ENCODE peak calls at places on chromosome 20, in nine cellular contexts. One of them, this sample, is unnamed.

GRCh38 chr20:48682529-48683385 is 145.0 kb downstream of the PREX1 start:
- DNase-seq in sigmoid colon: peak
- DNase-seq in endothelial cell: peak
- DNase-seq in right lobe of liver: peak
- DNase-seq in B cell: no peak
- DNase-seq in foreskin fibroblast: peak
- DNase-seq in osteocyte: peak
- DNase-seq in omental fat pad: no peak
- DNase-seq in esophagus squamous epithelium: no peak
- DNase-seq in this sample: peak

GRCh38 chr20:43731927-43732326 is 5.1 kb upstream of the GTSF1L start:
- DNase-seq in sigmoid colon: no peak
- DNase-seq in endothelial cell: no peak
- DNase-seq in right lobe of liver: no peak
- DNase-seq in B cell: no peak
- DNase-seq in foreskin fibroblast: no peak
- DNase-seq in osteocyte: no peak
- DNase-seq in omental fat pad: no peak
- DNase-seq in esophagus squamous epithelium: no peak
- DNase-seq in this sample: no peak

GRCh38 chr20:38782275-38782674 is 23.2 kb upstream of the PPP1R16B start:
- DNase-seq in sigmoid colon: no peak
- DNase-seq in endothelial cell: no peak
- DNase-seq in right lobe of liver: peak
- DNase-seq in B cell: no peak
- DNase-seq in foreskin fibroblast: no peak
- DNase-seq in osteocyte: no peak
- DNase-seq in omental fat pad: no peak
- DNase-seq in esophagus squamous epithelium: no peak
- DNase-seq in this sample: no peak

GRCh38 chr20:48601798-48602197 is 226.0 kb downstream of the PREX1 start:
- DNase-seq in sigmoid colon: peak
- DNase-seq in endothelial cell: no peak
- DNase-seq in right lobe of liver: peak
- DNase-seq in B cell: no peak
- DNase-seq in foreskin fibroblast: no peak
- DNase-seq in osteocyte: no peak
- DNase-seq in omental fat pad: no peak
- DNase-seq in esophagus squamous epithelium: no peak
- DNase-seq in this sample: no peak

GRCh38 chr20:3563548-3564177 is 92.8 kb downstream of the ATRN start:
- DNase-seq in sigmoid colon: no peak
- DNase-seq in endothelial cell: peak
- DNase-seq in right lobe of liver: no peak
- DNase-seq in B cell: no peak
- DNase-seq in foreskin fibroblast: peak
- DNase-seq in osteocyte: no peak
- DNase-seq in omental fat pad: no peak
- DNase-seq in esophagus squamous epithelium: no peak
- DNase-seq in this sample: no peak

GRCh38 chr20:33828326-33828834 is 17.2 kb downstream of the CHMP4B start:
- DNase-seq in sigmoid colon: no peak
- DNase-seq in endothelial cell: no peak
- DNase-seq in right lobe of liver: no peak
- DNase-seq in B cell: no peak
- DNase-seq in foreskin fibroblast: no peak
- DNase-seq in osteocyte: no peak
- DNase-seq in omental fat pad: no peak
- DNase-seq in esophagus squamous epithelium: no peak
- DNase-seq in this sample: no peak

GRCh38 chr20:38986663-38987062 is 24.5 kb downstream of the DHX35 start:
- DNase-seq in sigmoid colon: no peak
- DNase-seq in endothelial cell: no peak
- DNase-seq in right lobe of liver: no peak
- DNase-seq in B cell: no peak
- DNase-seq in foreskin fibroblast: no peak
- DNase-seq in osteocyte: no peak
- DNase-seq in omental fat pad: no peak
- DNase-seq in esophagus squamous epithelium: no peak
- DNase-seq in this sample: no peak

GRCh38 chr20:5973172-5973571 is 22.7 kb downstream of the MCM8 start:
- DNase-seq in sigmoid colon: no peak
- DNase-seq in endothelial cell: no peak
- DNase-seq in right lobe of liver: no peak
- DNase-seq in B cell: no peak
- DNase-seq in foreskin fibroblast: peak
- DNase-seq in osteocyte: no peak
- DNase-seq in omental fat pad: no peak
- DNase-seq in esophagus squamous epithelium: no peak
- DNase-seq in this sample: no peak

GRCh38 chr20:17680836-17681740 is 954 bp downstream of the RRBP1 start:
- DNase-seq in sigmoid colon: peak
- DNase-seq in endothelial cell: peak
- DNase-seq in right lobe of liver: peak
- DNase-seq in B cell: peak
- DNase-seq in foreskin fibroblast: peak
- DNase-seq in osteocyte: peak
- DNase-seq in omental fat pad: no peak
- DNase-seq in esophagus squamous epithelium: peak
- DNase-seq in this sample: peak

GRCh38 chr20:10611357-10611756 is 62.4 kb downstream of the JAG1 start:
- DNase-seq in sigmoid colon: peak
- DNase-seq in endothelial cell: peak
- DNase-seq in right lobe of liver: no peak
- DNase-seq in B cell: no peak
- DNase-seq in foreskin fibroblast: peak
- DNase-seq in osteocyte: no peak
- DNase-seq in omental fat pad: no peak
- DNase-seq in esophagus squamous epithelium: no peak
- DNase-seq in this sample: no peak

GRCh38 chr20:44594730-44595129 is 12.4 kb downstream of the PKIG start:
- DNase-seq in sigmoid colon: no peak
- DNase-seq in endothelial cell: no peak
- DNase-seq in right lobe of liver: no peak
- DNase-seq in B cell: no peak
- DNase-seq in foreskin fibroblast: peak
- DNase-seq in osteocyte: no peak
- DNase-seq in omental fat pad: peak
- DNase-seq in esophagus squamous epithelium: no peak
- DNase-seq in this sample: no peak

GRCh38 chr20:60266184-60266823 is 308.1 kb downstream of the CDH26 start:
- DNase-seq in sigmoid colon: no peak
- DNase-seq in endothelial cell: no peak
- DNase-seq in right lobe of liver: no peak
- DNase-seq in B cell: no peak
- DNase-seq in foreskin fibroblast: no peak
- DNase-seq in osteocyte: no peak
- DNase-seq in omental fat pad: no peak
- DNase-seq in esophagus squamous epithelium: no peak
- DNase-seq in this sample: no peak

GRCh38 chr20:35093245-35093884 is 758 bp upstream of the TRPC4AP start:
- DNase-seq in sigmoid colon: no peak
- DNase-seq in endothelial cell: no peak
- DNase-seq in right lobe of liver: no peak
- DNase-seq in B cell: no peak
- DNase-seq in foreskin fibroblast: peak
- DNase-seq in osteocyte: no peak
- DNase-seq in omental fat pad: no peak
- DNase-seq in esophagus squamous epithelium: no peak
- DNase-seq in this sample: no peak

GRCh38 chr20:62495798-62496325 is 20.1 kb upstream of the GATA5 start:
- DNase-seq in sigmoid colon: no peak
- DNase-seq in endothelial cell: no peak
- DNase-seq in right lobe of liver: no peak
- DNase-seq in B cell: no peak
- DNase-seq in foreskin fibroblast: no peak
- DNase-seq in osteocyte: no peak
- DNase-seq in omental fat pad: no peak
- DNase-seq in esophagus squamous epithelium: no peak
- DNase-seq in this sample: no peak

GRCh38 chr20:62494980-62495797 is 19.4 kb upstream of the GATA5 start:
- DNase-seq in sigmoid colon: no peak
- DNase-seq in endothelial cell: no peak
- DNase-seq in right lobe of liver: no peak
- DNase-seq in B cell: no peak
- DNase-seq in foreskin fibroblast: no peak
- DNase-seq in osteocyte: no peak
- DNase-seq in omental fat pad: no peak
- DNase-seq in esophagus squamous epithelium: no peak
- DNase-seq in this sample: no peak

GRCh38 chr20:62498874-62499273 is 23.1 kb upstream of the GATA5 start:
- DNase-seq in sigmoid colon: no peak
- DNase-seq in endothelial cell: no peak
- DNase-seq in right lobe of liver: no peak
- DNase-seq in B cell: no peak
- DNase-seq in foreskin fibroblast: no peak
- DNase-seq in osteocyte: no peak
- DNase-seq in omental fat pad: no peak
- DNase-seq in esophagus squamous epithelium: no peak
- DNase-seq in this sample: no peak

GRCh38 chr20:62494537-62494936 is 18.7 kb upstream of the GATA5 start:
- DNase-seq in sigmoid colon: no peak
- DNase-seq in endothelial cell: no peak
- DNase-seq in right lobe of liver: no peak
- DNase-seq in B cell: peak
- DNase-seq in foreskin fibroblast: no peak
- DNase-seq in osteocyte: no peak
- DNase-seq in omental fat pad: no peak
- DNase-seq in esophagus squamous epithelium: no peak
- DNase-seq in this sample: no peak

GRCh38 chr20:62496525-62497218 is 20.9 kb upstream of the GATA5 start:
- DNase-seq in sigmoid colon: no peak
- DNase-seq in endothelial cell: peak
- DNase-seq in right lobe of liver: no peak
- DNase-seq in B cell: peak
- DNase-seq in foreskin fibroblast: no peak
- DNase-seq in osteocyte: no peak
- DNase-seq in omental fat pad: no peak
- DNase-seq in esophagus squamous epithelium: no peak
- DNase-seq in this sample: no peak
- TF ChIP-seq CTCF in sigmoid colon: no peak
- TF ChIP-seq CTCF in endothelial cell: peak
- TF ChIP-seq CTCF in right lobe of liver: peak
- TF ChIP-seq CTCF in B cell: peak
- TF ChIP-seq CTCF in foreskin fibroblast: peak
- TF ChIP-seq CTCF in osteocyte: peak
- TF ChIP-seq CTCF in omental fat pad: no peak
- TF ChIP-seq CTCF in esophagus squamous epithelium: peak
- TF ChIP-seq CTCF in this sample: peak

DNA sequence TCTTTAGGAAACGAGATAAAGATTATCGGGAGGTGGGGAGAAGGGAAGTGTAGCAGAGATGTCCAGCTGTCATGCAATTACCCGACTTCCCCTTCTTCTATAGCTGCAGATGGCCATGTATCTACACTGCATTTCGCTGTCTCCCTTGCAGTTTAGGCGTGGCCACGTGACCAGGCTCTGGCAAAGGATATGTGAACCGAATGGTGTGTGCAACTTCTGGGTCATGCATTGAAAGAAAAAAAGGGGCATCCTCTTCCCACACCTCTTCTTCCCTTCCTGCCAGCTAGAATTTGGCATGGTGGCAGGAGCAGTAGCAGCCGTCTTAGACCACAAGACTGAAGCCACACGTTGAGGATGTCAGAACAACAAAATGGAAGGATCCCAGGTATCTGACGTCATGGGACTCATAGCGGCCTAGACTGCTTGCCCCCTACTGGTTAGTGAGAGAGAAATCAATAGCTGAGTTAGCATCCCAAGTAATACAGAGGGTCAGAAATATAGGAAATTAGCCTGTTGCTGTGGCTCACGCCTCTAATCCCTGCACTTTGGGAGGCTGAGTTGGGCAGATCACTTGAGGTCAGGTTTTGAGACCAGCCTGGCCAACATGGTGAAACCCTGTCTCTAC is 32.8 kb downstream of the TCF15 start:
- DNase-seq in sigmoid colon: no peak
- DNase-seq in endothelial cell: no peak
- DNase-seq in right lobe of liver: no peak
- DNase-seq in B cell: no peak
- DNase-seq in foreskin fibroblast: peak
- DNase-seq in osteocyte: no peak
- DNase-seq in omental fat pad: no peak
- DNase-seq in esophagus squamous epithelium: no peak
- DNase-seq in this sample: no peak
- TF ChIP-seq CTCF in sigmoid colon: no peak
- TF ChIP-seq CTCF in endothelial cell: peak
- TF ChIP-seq CTCF in right lobe of liver: no peak
- TF ChIP-seq CTCF in B cell: no peak
- TF ChIP-seq CTCF in foreskin fibroblast: peak
- TF ChIP-seq CTCF in osteocyte: peak
- TF ChIP-seq CTCF in omental fat pad: no peak
- TF ChIP-seq CTCF in esophagus squamous epithelium: no peak
- TF ChIP-seq CTCF in this sample: peak

DNA sequence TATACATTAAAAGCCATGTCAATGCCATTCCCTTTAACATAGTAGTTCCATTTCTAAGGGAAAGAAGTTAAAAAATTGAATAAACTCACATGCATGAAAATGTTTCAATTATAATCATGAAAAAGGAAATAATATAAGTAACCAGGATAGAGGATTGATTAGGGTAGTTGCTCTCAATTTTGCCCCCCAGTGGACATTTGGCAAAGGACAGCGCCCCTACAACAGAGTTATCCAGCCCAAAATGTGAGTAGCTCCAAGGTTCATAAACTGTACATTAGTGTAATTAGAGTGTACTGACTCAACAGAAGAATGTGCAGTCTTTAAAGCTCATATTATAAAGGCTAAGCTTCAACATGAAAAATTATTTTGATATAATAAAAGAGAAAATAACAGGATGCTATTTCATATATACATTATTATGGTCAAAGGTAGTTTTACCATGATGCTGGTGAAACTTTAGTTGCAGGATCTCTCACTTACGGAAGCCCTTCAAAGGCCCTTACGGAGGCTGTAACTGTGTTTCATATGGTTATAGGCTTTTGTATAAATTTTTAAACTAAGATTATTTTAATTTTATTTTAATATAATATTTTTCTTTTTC is 403.4 kb downstream of the PLCB1 start:
- DNase-seq in sigmoid colon: no peak
- DNase-seq in endothelial cell: peak
- DNase-seq in right lobe of liver: no peak
- DNase-seq in B cell: no peak
- DNase-seq in foreskin fibroblast: peak
- DNase-seq in osteocyte: no peak
- DNase-seq in omental fat pad: no peak
- DNase-seq in esophagus squamous epithelium: no peak
- DNase-seq in this sample: no peak
- TF ChIP-seq CTCF in sigmoid colon: no peak
- TF ChIP-seq CTCF in endothelial cell: peak
- TF ChIP-seq CTCF in right lobe of liver: no peak
- TF ChIP-seq CTCF in B cell: peak
- TF ChIP-seq CTCF in foreskin fibroblast: peak
- TF ChIP-seq CTCF in osteocyte: peak
- TF ChIP-seq CTCF in omental fat pad: no peak
- TF ChIP-seq CTCF in esophagus squamous epithelium: no peak
- TF ChIP-seq CTCF in this sample: peak

GRCh38 chr20:51076841-51077543 is 54.1 kb upstream of the KCNG1 start:
- DNase-seq in sigmoid colon: no peak
- DNase-seq in endothelial cell: no peak
- DNase-seq in right lobe of liver: no peak
- DNase-seq in B cell: no peak
- DNase-seq in foreskin fibroblast: no peak
- DNase-seq in osteocyte: no peak
- DNase-seq in omental fat pad: no peak
- DNase-seq in esophagus squamous epithelium: no peak
- DNase-seq in this sample: no peak
- TF ChIP-seq CTCF in sigmoid colon: no peak
- TF ChIP-seq CTCF in endothelial cell: no peak
- TF ChIP-seq CTCF in right lobe of liver: no peak
- TF ChIP-seq CTCF in B cell: no peak
- TF ChIP-seq CTCF in foreskin fibroblast: no peak
- TF ChIP-seq CTCF in osteocyte: no peak
- TF ChIP-seq CTCF in omental fat pad: no peak
- TF ChIP-seq CTCF in esophagus squamous epithelium: no peak
- TF ChIP-seq CTCF in this sample: no peak

GRCh38 chr20:22723659-22724058 is 139.3 kb upstream of the FOXA2 start:
- DNase-seq in sigmoid colon: no peak
- DNase-seq in endothelial cell: no peak
- DNase-seq in right lobe of liver: no peak
- DNase-seq in B cell: no peak
- DNase-seq in foreskin fibroblast: peak
- DNase-seq in osteocyte: no peak
- DNase-seq in omental fat pad: no peak
- DNase-seq in esophagus squamous epithelium: no peak
- DNase-seq in this sample: no peak
- TF ChIP-seq CTCF in sigmoid colon: no peak
- TF ChIP-seq CTCF in endothelial cell: no peak
- TF ChIP-seq CTCF in right lobe of liver: no peak
- TF ChIP-seq CTCF in B cell: no peak
- TF ChIP-seq CTCF in foreskin fibroblast: no peak
- TF ChIP-seq CTCF in osteocyte: no peak
- TF ChIP-seq CTCF in omental fat pad: no peak
- TF ChIP-seq CTCF in esophagus squamous epithelium: no peak
- TF ChIP-seq CTCF in this sample: no peak

This sample was measured in type B pancreatic cell.